ENCODE peak calls at places on chromosomes 7 and 10, in seven cellular contexts. C is HepG2, R is HCT116, S is K562, F is SK-N-SH, L is T47D, H is GM12878. I is an unnamed sample.

GRCh38 chr10:70660722-70661121 is 11.6 kb upstream of the ADAMTS14 start:
- DNase-seq in C (no peak), R (no peak), S (peak), F (no peak), L (no peak), H (no peak), I (no peak)

GRCh38 chr10:124768791-124769190 is 22.9 kb downstream of the EEF1AKMT2 start:
- DNase-seq in C (no peak), R (no peak), S (no peak), F (no peak), L (no peak), H (no peak), I (no peak)

GRCh38 chr7:7996568-7996967 is 28.0 kb downstream of the GLCCI1 start:
- DNase-seq in C (peak), R (no peak), S (no peak), F (no peak), L (peak), H (no peak), I (no peak)

GRCh38 chr10:36066850-36067249 is 424.8 kb upstream of the FZD8 start:
- DNase-seq in C (no peak), R (no peak), S (no peak), F (no peak), L (peak), H (no peak), I (no peak)

GRCh38 chr10:53140516-53140915 is 367.9 kb upstream of the MBL2 start:
- DNase-seq in C (no peak), R (no peak), S (no peak), F (no peak), L (peak), H (no peak), I (no peak)

GRCh38 chr10:36163827-36164226 is 521.7 kb upstream of the FZD8 start:
- DNase-seq in C (no peak), R (no peak), S (no peak), F (no peak), L (no peak), H (no peak), I (no peak)

GRCh38 chr7:28988818-28989595 is 30.9 kb upstream of the TRIL start:
- DNase-seq in C (no peak), R (no peak), S (no peak), F (no peak), L (no peak), H (no peak), I (no peak)

GRCh38 chr10:72086466-72087391 is 1.6 kb downstream of the SPOCK2 start:
- DNase-seq in C (peak), R (no peak), S (no peak), F (no peak), L (no peak), H (no peak), I (peak)

GRCh38 chr10:104707602-104708160 is 66.6 kb downstream of the SORCS3 start:
- DNase-seq in C (no peak), R (no peak), S (no peak), F (no peak), L (no peak), H (no peak), I (no peak)

GRCh38 chr7:36091571-36092176 is 61.4 kb upstream of the EEPD1 start:
- DNase-seq in C (peak), R (no peak), S (no peak), F (no peak), L (no peak), H (no peak), I (no peak)

GRCh38 chr10:97876387-97876786 is 26.7 kb downstream of the GOLGA7B start:
- DNase-seq in C (no peak), R (no peak), S (no peak), F (no peak), L (no peak), H (no peak), I (no peak)

GRCh38 chr10:96337106-96337505 is 21.7 kb downstream of the OPALIN start:
- DNase-seq in C (no peak), R (no peak), S (peak), F (no peak), L (no peak), H (no peak), I (peak)

GRCh38 chr7:122412886-122413285 is 108.3 kb upstream of the FEZF1 start:
- DNase-seq in C (no peak), R (no peak), S (no peak), F (no peak), L (no peak), H (no peak), I (no peak)

GRCh38 chr10:53102424-53102823 is 329.8 kb upstream of the MBL2 start:
- DNase-seq in C (no peak), R (no peak), S (no peak), F (no peak), L (no peak), H (no peak), I (no peak)

GRCh38 chr10:77820349-77820748 is 106.2 kb downstream of the DLG5 start:
- DNase-seq in C (no peak), R (no peak), S (no peak), F (no peak), L (no peak), H (no peak), I (no peak)

GRCh38 chr7:22477876-22478450 is 22.0 kb downstream of the STEAP1B start:
- DNase-seq in C (no peak), R (no peak), S (no peak), F (no peak), L (no peak), H (no peak), I (no peak)

GRCh38 chr10:97889461-97890265 is 40.0 kb downstream of the GOLGA7B start:
- DNase-seq in C (no peak), R (peak), S (peak), F (peak), L (peak), H (no peak), I (peak)

GRCh38 chr7:127396184-127396583 is 3.7 kb upstream of the ZNF800 start:
- DNase-seq in C (no peak), R (no peak), S (peak), F (no peak), L (peak), H (no peak), I (no peak)

GRCh38 chr10:4397337-4397736 is 428.7 kb upstream of the AKR1E2 start:
- DNase-seq in C (no peak), R (no peak), S (no peak), F (no peak), L (peak), H (no peak), I (no peak)

GRCh38 chr7:130995252-130996081 is 261.5 kb upstream of the KLF14 start:
- DNase-seq in C (no peak), R (peak), S (no peak), F (no peak), L (no peak), H (no peak), I (no peak)

GRCh38 chr10:76034236-76035009 is 603.0 kb downstream of the LRMDA start:
- DNase-seq in C (no peak), R (no peak), S (no peak), F (peak), L (no peak), H (no peak), I (no peak)

GRCh38 chr10:13587367-13587766 is 602 bp downstream of the PRPF18 start:
- DNase-seq in C (peak), R (no peak), S (peak), F (peak), L (peak), H (no peak), I (peak)

GRCh38 chr10:124878457-124878739 is 63.5 kb upstream of the ZRANB1 start:
- DNase-seq in C (no peak), R (no peak), S (no peak), F (no peak), L (peak), H (no peak), I (no peak)

GRCh38 chr7:22147113-22147512 is 201.4 kb upstream of the CDCA7L start:
- DNase-seq in C (no peak), R (no peak), S (no peak), F (peak), L (no peak), H (no peak), I (no peak)

GRCh38 chr7:135197906-135198655 is 13.2 kb downstream of the WDR91 start:
- DNase-seq in C (no peak), R (no peak), S (no peak), F (no peak), L (no peak), H (no peak), I (no peak)

GRCh38 chr10:31912898-31913847 is 15.5 kb downstream of the ARHGAP12 start:
- DNase-seq in C (peak), R (no peak), S (no peak), F (no peak), L (no peak), H (no peak), I (no peak)

GRCh38 chr10:35739998-35740397 is 97.9 kb upstream of the FZD8 start:
- DNase-seq in C (no peak), R (no peak), S (no peak), F (no peak), L (no peak), H (no peak), I (no peak)

GRCh38 chr7:135380351-135380750 is 129.6 kb downstream of the CNOT4 start:
- DNase-seq in C (no peak), R (no peak), S (no peak), F (no peak), L (no peak), H (no peak), I (no peak)

GRCh38 chr10:47379901-47380300 is 4.2 kb downstream of the ZNF488 start:
- DNase-seq in C (no peak), R (no peak), S (no peak), F (peak), L (no peak), H (no peak), I (no peak)

GRCh38 chr7:23356726-23357125 is 57.6 kb downstream of the MALSU1 start:
- DNase-seq in C (no peak), R (no peak), S (no peak), F (no peak), L (peak), H (no peak), I (no peak)

GRCh38 chr10:92110039-92110794 is 180.7 kb downstream of the CPEB3 start:
- DNase-seq in C (no peak), R (no peak), S (no peak), F (no peak), L (no peak), H (no peak), I (no peak)

GRCh38 chr10:22673785-22674184 is 40.6 kb downstream of the PIP4K2A start:
- DNase-seq in C (no peak), R (no peak), S (no peak), F (no peak), L (no peak), H (no peak), I (no peak)

GRCh38 chr10:43227911-43228782 is 38.7 kb downstream of the RASGEF1A start:
- DNase-seq in C (no peak), R (no peak), S (no peak), F (no peak), L (no peak), H (no peak), I (no peak)

GRCh38 chr10:18875480-18875879 is 173.1 kb upstream of the MALRD1 start:
- DNase-seq in C (no peak), R (no peak), S (no peak), F (no peak), L (no peak), H (no peak), I (no peak)
- TF ChIP-seq JUND in C (no peak), R (no peak), S (no peak), F (no peak), L (no peak), H (no peak), I (no peak)

GRCh38 chr10:132309879-132310591 is 2.3 kb upstream of the STK32C start:
- DNase-seq in C (no peak), R (no peak), S (no peak), F (no peak), L (no peak), H (no peak), I (no peak)
- TF ChIP-seq JUND in C (no peak), R (no peak), S (no peak), F (no peak), L (no peak), H (no peak), I (no peak)

DNA sequence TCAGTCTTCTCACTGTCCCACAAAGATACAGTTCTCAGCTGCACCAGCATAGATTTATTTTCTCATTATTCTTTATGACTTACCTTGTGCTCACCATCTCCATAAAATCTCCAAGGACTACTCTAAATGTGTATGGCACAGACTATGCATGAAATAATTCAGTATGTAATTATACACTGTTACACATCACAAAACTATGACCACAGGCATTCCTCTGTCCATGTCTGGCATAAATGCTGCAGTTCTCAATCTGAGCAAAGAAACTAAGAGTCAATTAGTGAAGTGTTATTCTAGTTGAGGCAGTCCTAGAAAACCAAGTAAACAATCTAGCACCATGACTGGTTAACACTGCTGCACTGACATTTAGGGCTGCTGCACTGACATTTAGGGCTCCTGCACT is 2.7 kb downstream of the CYCS start:
- DNase-seq in C (no peak), R (no peak), S (no peak), F (no peak), L (no peak), H (no peak), I (no peak)
- TF ChIP-seq JUND in C (no peak), R (no peak), S (no peak), F (peak), L (no peak), H (no peak), I (no peak)

DNA sequence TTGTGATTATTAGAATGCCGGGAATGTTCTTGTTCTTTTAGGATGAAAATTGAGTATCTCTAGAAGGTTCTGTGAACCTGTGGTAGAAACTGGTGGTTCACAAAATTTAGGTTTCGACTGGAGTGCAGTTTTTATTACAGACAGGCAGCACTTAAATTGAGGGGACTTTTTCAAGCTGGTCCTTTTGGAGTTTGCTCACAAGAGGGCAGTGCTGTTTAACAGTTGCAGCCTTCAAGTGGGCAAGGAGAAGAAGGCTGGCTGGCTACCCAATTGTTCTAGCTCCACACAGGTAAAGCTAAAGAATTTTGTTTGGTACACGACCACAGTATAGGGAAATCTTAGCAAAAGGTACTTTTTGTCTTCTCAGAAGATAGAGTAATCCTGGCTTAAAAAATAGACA is 233.6 kb downstream of the SNX13 start:
- DNase-seq in C (peak), R (peak), S (peak), F (peak), L (peak), H (peak), I (no peak)
- TF ChIP-seq JUND in C (no peak), R (no peak), S (no peak), F (no peak), L (no peak), H (no peak), I (no peak)

DNA sequence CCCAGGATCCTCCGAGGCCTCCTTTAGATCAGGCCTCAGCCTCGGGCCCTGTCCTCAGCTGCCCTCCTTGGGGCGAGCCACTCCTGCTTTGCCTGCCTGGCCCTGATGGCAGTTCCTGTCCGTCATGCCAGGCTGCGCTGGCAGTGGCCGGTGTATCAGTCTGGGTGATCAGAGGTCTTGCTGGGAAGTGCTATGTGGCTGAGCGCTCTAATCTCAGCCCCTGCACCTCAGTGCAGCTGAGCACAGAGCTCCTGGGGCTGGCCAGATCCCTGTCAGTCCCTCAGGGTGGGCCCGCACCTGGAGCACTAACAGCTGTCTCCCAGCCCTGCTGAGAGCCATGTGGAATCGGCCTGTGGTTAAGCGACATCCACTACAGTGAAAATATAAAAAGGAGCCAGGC is 14.8 kb upstream of the CFAP46 start:
- DNase-seq in C (no peak), R (no peak), S (no peak), F (peak), L (no peak), H (no peak), I (no peak)
- TF ChIP-seq JUND in C (no peak), R (no peak), S (no peak), F (no peak), L (no peak), H (no peak), I (no peak)

DNA sequence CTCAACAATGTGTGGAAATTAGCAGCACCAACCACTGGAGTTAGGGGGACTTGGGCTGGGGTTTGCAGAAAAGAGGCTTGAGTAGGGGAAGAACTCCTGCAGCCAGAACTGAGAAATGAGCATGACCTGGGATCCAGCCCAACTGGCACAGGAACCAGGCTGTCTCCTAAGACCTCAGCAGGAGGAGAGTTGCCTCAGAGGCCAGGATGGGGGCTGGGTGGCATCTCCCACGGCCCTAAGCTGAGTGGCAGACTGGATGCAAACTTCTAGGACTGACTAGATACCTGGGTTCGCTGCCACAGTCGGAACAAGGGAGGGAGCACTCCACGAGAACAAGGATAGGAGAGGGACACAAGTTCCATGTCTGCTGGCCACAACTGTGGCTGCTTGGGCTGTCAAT is 62.6 kb downstream of the RNF32 start:
- DNase-seq in C (no peak), R (no peak), S (no peak), F (no peak), L (no peak), H (no peak), I (no peak)
- TF ChIP-seq JUND in C (no peak), R (no peak), S (no peak), F (no peak), L (no peak), H (no peak), I (no peak)

DNA sequence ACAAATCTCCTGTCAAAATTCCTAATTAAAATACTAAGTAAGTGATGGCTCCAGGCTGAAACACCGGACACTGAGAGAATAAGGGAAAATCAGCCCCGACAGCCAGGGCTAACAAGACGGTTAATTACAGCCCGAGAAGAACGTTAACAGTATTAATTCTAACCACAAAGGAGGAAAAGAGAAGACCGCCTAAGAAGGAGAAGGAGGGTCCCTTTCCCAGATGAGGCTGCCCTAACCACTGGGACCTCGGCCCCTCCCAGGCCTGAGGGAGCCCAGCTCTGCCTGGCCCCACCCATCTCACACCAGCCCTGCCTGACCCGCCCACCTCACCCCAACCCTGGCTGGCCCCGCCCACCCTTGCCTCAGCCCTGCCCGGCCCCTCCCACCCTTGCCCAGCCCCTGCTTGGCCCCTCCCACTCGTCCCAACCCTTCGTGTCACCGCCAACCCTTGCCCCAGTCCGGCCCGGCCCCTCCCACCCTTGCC is 51.3 kb downstream of the PWWP2B start:
- DNase-seq in C (no peak), R (peak), S (peak), F (peak), L (peak), H (peak), I (no peak)
- TF ChIP-seq JUND in C (no peak), R (no peak), S (no peak), F (no peak), L (no peak), H (no peak), I (no peak)

GRCh38 chr7:12436896-12437535 is 33.4 kb upstream of the VWDE start:
- DNase-seq in C (no peak), R (no peak), S (no peak), F (peak), L (peak), H (no peak), I (no peak)

GRCh38 chr7:12440229-12440628 is 36.6 kb upstream of the VWDE start:
- DNase-seq in C (no peak), R (no peak), S (no peak), F (no peak), L (no peak), H (no peak), I (no peak)

GRCh38 chr7:12431886-12432285 is 28.2 kb upstream of the VWDE start:
- DNase-seq in C (peak), R (no peak), S (no peak), F (no peak), L (no peak), H (no peak), I (no peak)

GRCh38 chr7:12434012-12434642 is 30.5 kb upstream of the VWDE start:
- DNase-seq in C (no peak), R (no peak), S (no peak), F (peak), L (no peak), H (no peak), I (no peak)

DNA sequence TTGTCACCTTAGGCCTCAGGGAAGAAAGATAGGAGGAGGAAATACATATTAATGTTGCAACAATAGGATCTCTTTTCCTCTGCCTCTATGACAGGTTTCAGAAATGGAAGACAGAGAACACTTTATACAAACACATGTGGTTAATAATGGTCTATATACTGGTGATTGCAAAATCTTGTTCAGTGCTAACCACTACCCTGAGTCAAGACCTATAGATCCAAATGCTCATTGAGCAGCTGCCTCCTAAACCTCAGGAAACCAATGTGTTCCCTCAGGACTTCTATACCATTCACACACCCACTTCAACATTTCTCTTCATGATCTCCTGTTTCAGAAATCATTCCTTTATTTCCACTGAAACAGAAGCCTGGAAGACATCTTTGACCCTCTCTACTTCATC is 32.5 kb upstream of the VWDE start:
- DNase-seq in C (no peak), R (no peak), S (no peak), F (no peak), L (no peak), H (no peak), I (no peak)
- TF ChIP-seq JUND in C (no peak), R (no peak), S (no peak), F (no peak), L (no peak), H (no peak), I (no peak)

GRCh38 chr7:157001920-157002818 is 8.3 kb downstream of the MNX1 start:
- DNase-seq in C (no peak), R (no peak), S (no peak), F (peak), L (no peak), H (no peak), I (no peak)

GRCh38 chr7:157000741-157001653 is 9.5 kb downstream of the MNX1 start:
- DNase-seq in C (no peak), R (no peak), S (no peak), F (peak), L (no peak), H (no peak), I (peak)

GRCh38 chr7:157000047-157000726 is 10.3 kb downstream of the MNX1 start:
- DNase-seq in C (no peak), R (no peak), S (peak), F (peak), L (peak), H (no peak), I (no peak)

GRCh38 chr7:156998988-156999610 is 11.4 kb downstream of the MNX1 start:
- DNase-seq in C (no peak), R (no peak), S (peak), F (peak), L (no peak), H (no peak), I (peak)

GRCh38 chr7:156999611-157000046 is 10.8 kb downstream of the MNX1 start:
- DNase-seq in C (no peak), R (no peak), S (peak), F (peak), L (no peak), H (no peak), I (peak)
- TF ChIP-seq JUND in C (no peak), R (no peak), S (no peak), F (no peak), L (no peak), H (no peak), I (no peak)

GRCh38 chr10:126902157-126902556 is 3.1 kb upstream of the DOCK1 start:
- DNase-seq in C (peak), R (peak), S (no peak), F (no peak), L (peak), H (no peak), I (no peak)
- TF ChIP-seq JUND in C (no peak), R (peak), S (no peak), F (peak), L (no peak), H (no peak), I (no peak)

I was measured in H1.